ENCODE peak calls at places on chromosome 15, in five cellular contexts. One of them, this sample, is unnamed.

GRCh38 chr15:52180196-52180835 is 10.9 kb downstream of the GNB5 start:
- DNase-seq in RPMI8226: peak; percentile 56
- DNase-seq in cardiac muscle cell: no peak
- DNase-seq in nephron progenitor cell: no peak
- DNase-seq in Caki2: no peak
- DNase-seq in this sample: no peak

GRCh38 chr15:69973102-69973714 is 124.5 kb downstream of the TLE3 start:
- DNase-seq in RPMI8226: peak; percentile 78
- DNase-seq in cardiac muscle cell: peak; percentile 61
- DNase-seq in nephron progenitor cell: peak; percentile 29
- DNase-seq in Caki2: peak; percentile 64
- DNase-seq in this sample: peak; percentile 34

GRCh38 chr15:98083203-98083910 is 122.9 kb downstream of the ARRDC4 start:
- DNase-seq in RPMI8226: no peak
- DNase-seq in cardiac muscle cell: no peak
- DNase-seq in nephron progenitor cell: no peak
- DNase-seq in Caki2: no peak
- DNase-seq in this sample: no peak

GRCh38 chr15:75192307-75192706 is 9.4 kb upstream of the C15orf39 start:
- DNase-seq in RPMI8226: no peak
- DNase-seq in cardiac muscle cell: no peak
- DNase-seq in nephron progenitor cell: no peak
- DNase-seq in Caki2: no peak
- DNase-seq in this sample: no peak

GRCh38 chr15:31740203-31740602 is 290.1 kb upstream of the CHRNA7 start:
- DNase-seq in RPMI8226: no peak
- DNase-seq in cardiac muscle cell: peak; percentile 13
- DNase-seq in nephron progenitor cell: peak; percentile 35
- DNase-seq in Caki2: no peak
- DNase-seq in this sample: no peak

GRCh38 chr15:60591491-60592385 is 112.8 kb upstream of the ICE2 start:
- DNase-seq in RPMI8226: peak; percentile 37
- DNase-seq in cardiac muscle cell: peak; percentile 16
- DNase-seq in nephron progenitor cell: peak; percentile 62
- DNase-seq in Caki2: peak; percentile 72
- DNase-seq in this sample: no peak

GRCh38 chr15:72058590-72058989 is 59.4 kb downstream of the MYO9A start:
- DNase-seq in RPMI8226: no peak
- DNase-seq in cardiac muscle cell: no peak
- DNase-seq in nephron progenitor cell: no peak
- DNase-seq in Caki2: no peak
- DNase-seq in this sample: no peak

GRCh38 chr15:82536409-82537350 is 3.6 kb downstream of the RPS17 start:
- DNase-seq in RPMI8226: no peak
- DNase-seq in cardiac muscle cell: no peak
- DNase-seq in nephron progenitor cell: no peak
- DNase-seq in Caki2: no peak
- DNase-seq in this sample: no peak

GRCh38 chr15:34855397-34855796 is 60.0 kb upstream of the ACTC1 start:
- DNase-seq in RPMI8226: no peak
- DNase-seq in cardiac muscle cell: peak; percentile 80
- DNase-seq in nephron progenitor cell: no peak
- DNase-seq in Caki2: peak; percentile 75
- DNase-seq in this sample: peak; percentile 32

GRCh38 chr15:82021992-82022391 is 23.8 kb downstream of the MEX3B start:
- DNase-seq in RPMI8226: peak; percentile 79
- DNase-seq in cardiac muscle cell: peak; percentile 67
- DNase-seq in nephron progenitor cell: no peak
- DNase-seq in Caki2: peak; percentile 50
- DNase-seq in this sample: no peak

GRCh38 chr15:55151621-55152020 is 45.1 kb downstream of the RSL24D1 start:
- DNase-seq in RPMI8226: no peak
- DNase-seq in cardiac muscle cell: no peak
- DNase-seq in nephron progenitor cell: no peak
- DNase-seq in Caki2: no peak
- DNase-seq in this sample: no peak

GRCh38 chr15:38374477-38374876 is 79.5 kb upstream of the FAM98B start:
- DNase-seq in RPMI8226: no peak
- DNase-seq in cardiac muscle cell: no peak
- DNase-seq in nephron progenitor cell: no peak
- DNase-seq in Caki2: no peak
- DNase-seq in this sample: no peak

GRCh38 chr15:70902105-70902504 is 9.5 kb downstream of the LRRC49 start:
- DNase-seq in RPMI8226: no peak
- DNase-seq in cardiac muscle cell: peak; percentile 74
- DNase-seq in nephron progenitor cell: no peak
- DNase-seq in Caki2: no peak
- DNase-seq in this sample: peak; percentile 51

GRCh38 chr15:39592500-39592899 is 11.6 kb downstream of the THBS1 start:
- DNase-seq in RPMI8226: no peak
- DNase-seq in cardiac muscle cell: peak; percentile 35
- DNase-seq in nephron progenitor cell: no peak
- DNase-seq in Caki2: no peak
- DNase-seq in this sample: peak; percentile 45

GRCh38 chr15:61459785-61460707 is 230.9 kb upstream of the RORA start:
- DNase-seq in RPMI8226: no peak
- DNase-seq in cardiac muscle cell: peak; percentile 89
- DNase-seq in nephron progenitor cell: no peak
- DNase-seq in Caki2: no peak
- DNase-seq in this sample: no peak

GRCh38 chr15:90563460-90563859 is 33.7 kb downstream of the CRTC3 start:
- DNase-seq in RPMI8226: no peak
- DNase-seq in cardiac muscle cell: no peak
- DNase-seq in nephron progenitor cell: no peak
- DNase-seq in Caki2: no peak
- DNase-seq in this sample: no peak

GRCh38 chr15:91141102-91141501 is 41.0 kb downstream of the SV2B start:
- DNase-seq in RPMI8226: no peak
- DNase-seq in cardiac muscle cell: no peak
- DNase-seq in nephron progenitor cell: no peak
- DNase-seq in Caki2: no peak
- DNase-seq in this sample: no peak

GRCh38 chr15:91196768-91197167 is 96.7 kb downstream of the SV2B start:
- DNase-seq in RPMI8226: no peak
- DNase-seq in cardiac muscle cell: no peak
- DNase-seq in nephron progenitor cell: no peak
- DNase-seq in Caki2: no peak
- DNase-seq in this sample: no peak

This sample was measured in RCC 7860.